ENCODE peak calls at places on chromosomes 5 and 9, in eight cellular contexts. One of them, this sample, is unnamed.

GRCh38 chr5:159053708-159054107 is 46.0 kb downstream of the EBF1 start:
- DNase-seq in H7: no peak
- DNase-seq in GM19239: no peak
- DNase-seq in posterior vena cava: no peak
- DNase-seq in foreskin melanocyte: no peak
- DNase-seq in endothelial cell: no peak
- DNase-seq in AG08396: no peak
- DNase-seq in NCI-H748 treated with DMSO at 0.1 percent for 48 hours: no peak
- DNase-seq in this sample: no peak

GRCh38 chr9:91034521-91034920 is 232.9 kb downstream of the SYK start:
- DNase-seq in foreskin melanocyte: no peak
- DNase-seq in GM19239: no peak
- DNase-seq in posterior vena cava: no peak
- DNase-seq in NCI-H748 treated with DMSO at 0.1 percent for 48 hours: no peak
- DNase-seq in H7: no peak
- DNase-seq in endothelial cell: no peak
- DNase-seq in AG08396: no peak
- DNase-seq in this sample: no peak

GRCh38 chr5:132816554-132816953 is 3.5 kb downstream of the SOWAHA start:
- DNase-seq in H7: no peak
- DNase-seq in AG08396: no peak
- DNase-seq in endothelial cell: no peak
- DNase-seq in GM19239: no peak
- DNase-seq in posterior vena cava: no peak
- DNase-seq in NCI-H748 treated with DMSO at 0.1 percent for 48 hours: no peak
- DNase-seq in foreskin melanocyte: no peak
- DNase-seq in this sample: no peak

GRCh38 chr5:93890657-93891056 is 149.3 kb upstream of the POU5F2 start:
- DNase-seq in endothelial cell: no peak
- DNase-seq in NCI-H748 treated with DMSO at 0.1 percent for 48 hours: peak
- DNase-seq in AG08396: no peak
- DNase-seq in H7: no peak
- DNase-seq in GM19239: no peak
- DNase-seq in foreskin melanocyte: no peak
- DNase-seq in posterior vena cava: no peak
- DNase-seq in this sample: no peak

GRCh38 chr5:122870219-122870856 is 24.9 kb downstream of the SNX24 start:
- DNase-seq in endothelial cell: no peak
- DNase-seq in foreskin melanocyte: no peak
- DNase-seq in AG08396: peak
- DNase-seq in NCI-H748 treated with DMSO at 0.1 percent for 48 hours: no peak
- DNase-seq in H7: no peak
- DNase-seq in posterior vena cava: no peak
- DNase-seq in GM19239: no peak
- DNase-seq in this sample: peak

GRCh38 chr5:60700347-60700815 is 415 bp upstream of the DEPDC1B start:
- DNase-seq in posterior vena cava: no peak
- DNase-seq in AG08396: peak
- DNase-seq in NCI-H748 treated with DMSO at 0.1 percent for 48 hours: no peak
- DNase-seq in endothelial cell: no peak
- DNase-seq in foreskin melanocyte: no peak
- DNase-seq in H7: no peak
- DNase-seq in GM19239: no peak
- DNase-seq in this sample: no peak

GRCh38 chr5:6832994-6833393 is 119.8 kb downstream of the TENT4A start:
- DNase-seq in foreskin melanocyte: no peak
- DNase-seq in endothelial cell: no peak
- DNase-seq in H7: no peak
- DNase-seq in AG08396: no peak
- DNase-seq in posterior vena cava: no peak
- DNase-seq in GM19239: no peak
- DNase-seq in NCI-H748 treated with DMSO at 0.1 percent for 48 hours: no peak
- DNase-seq in this sample: no peak

GRCh38 chr5:32123058-32123805 is 50.9 kb downstream of the GOLPH3 start:
- DNase-seq in H7: no peak
- DNase-seq in AG08396: no peak
- DNase-seq in NCI-H748 treated with DMSO at 0.1 percent for 48 hours: no peak
- DNase-seq in foreskin melanocyte: peak
- DNase-seq in endothelial cell: no peak
- DNase-seq in posterior vena cava: no peak
- DNase-seq in GM19239: no peak
- DNase-seq in this sample: no peak

GRCh38 chr9:68999393-69000105 is 14.4 kb downstream of the PRKACG start:
- DNase-seq in H7: peak
- DNase-seq in foreskin melanocyte: peak
- DNase-seq in GM19239: peak
- DNase-seq in NCI-H748 treated with DMSO at 0.1 percent for 48 hours: peak
- DNase-seq in AG08396: peak
- DNase-seq in endothelial cell: peak
- DNase-seq in posterior vena cava: no peak
- DNase-seq in this sample: peak

GRCh38 chr5:77292026-77292757 is 81.7 kb downstream of the PDE8B start:
- DNase-seq in GM19239: no peak
- DNase-seq in endothelial cell: no peak
- DNase-seq in H7: no peak
- DNase-seq in NCI-H748 treated with DMSO at 0.1 percent for 48 hours: no peak
- DNase-seq in AG08396: peak
- DNase-seq in posterior vena cava: no peak
- DNase-seq in foreskin melanocyte: no peak
- DNase-seq in this sample: peak

GRCh38 chr9:35726876-35727438 is 5.0 kb downstream of the TLN1 start:
- DNase-seq in foreskin melanocyte: no peak
- DNase-seq in GM19239: no peak
- DNase-seq in AG08396: peak
- DNase-seq in endothelial cell: no peak
- DNase-seq in H7: no peak
- DNase-seq in NCI-H748 treated with DMSO at 0.1 percent for 48 hours: no peak
- DNase-seq in posterior vena cava: no peak
- DNase-seq in this sample: peak

GRCh38 chr9:95766906-95767305 is 108.6 kb upstream of the ERCC6L2 start:
- DNase-seq in GM19239: no peak
- DNase-seq in foreskin melanocyte: no peak
- DNase-seq in NCI-H748 treated with DMSO at 0.1 percent for 48 hours: no peak
- DNase-seq in endothelial cell: no peak
- DNase-seq in AG08396: no peak
- DNase-seq in posterior vena cava: peak
- DNase-seq in H7: peak
- DNase-seq in this sample: no peak

GRCh38 chr9:129938291-129938979 is 103.2 kb downstream of the USP20 start:
- DNase-seq in foreskin melanocyte: peak
- DNase-seq in posterior vena cava: no peak
- DNase-seq in GM19239: no peak
- DNase-seq in endothelial cell: no peak
- DNase-seq in H7: peak
- DNase-seq in NCI-H748 treated with DMSO at 0.1 percent for 48 hours: no peak
- DNase-seq in AG08396: peak
- DNase-seq in this sample: peak

GRCh38 chr5:130321931-130322330 is 417.7 kb downstream of the CHSY3 start:
- DNase-seq in GM19239: no peak
- DNase-seq in posterior vena cava: no peak
- DNase-seq in NCI-H748 treated with DMSO at 0.1 percent for 48 hours: no peak
- DNase-seq in endothelial cell: no peak
- DNase-seq in AG08396: no peak
- DNase-seq in foreskin melanocyte: no peak
- DNase-seq in H7: no peak
- DNase-seq in this sample: no peak

GRCh38 chr5:2750026-2750757 is 1.3 kb downstream of the IRX2 start:
- DNase-seq in GM19239: no peak
- DNase-seq in H7: peak
- DNase-seq in NCI-H748 treated with DMSO at 0.1 percent for 48 hours: no peak
- DNase-seq in endothelial cell: peak
- DNase-seq in posterior vena cava: no peak
- DNase-seq in AG08396: no peak
- DNase-seq in foreskin melanocyte: no peak
- DNase-seq in this sample: no peak

GRCh38 chr5:67291066-67291465 is 94.5 kb upstream of the CD180 start:
- DNase-seq in foreskin melanocyte: no peak
- DNase-seq in H7: no peak
- DNase-seq in AG08396: no peak
- DNase-seq in NCI-H748 treated with DMSO at 0.1 percent for 48 hours: no peak
- DNase-seq in GM19239: no peak
- DNase-seq in endothelial cell: no peak
- DNase-seq in posterior vena cava: no peak
- DNase-seq in this sample: no peak